ENCODE peak calls at places on chromosomes 6 and 20, in five cellular contexts. T is SJCRH30, E is left ventricle myocardium inferior, G is neural progenitor cell, W is PC-3. X is an unnamed sample.

GRCh38 chr6:30213999-30214982 is 1.1 kb upstream of the TRIM26 start:
- DNase-seq in E (peak; percentile 87), T (peak; percentile 68), W (peak; percentile 64), G (peak; percentile 81), X (peak; percentile 93)

GRCh38 chr20:64065973-64066341 is 3.0 kb downstream of the TCEA2 start:
- DNase-seq in W (peak; percentile 82), E (no peak), G (no peak), T (peak; percentile 55), X (no peak)

GRCh38 chr6:122184260-122184934 is 215.1 kb upstream of the HSF2 start:
- DNase-seq in W (peak; percentile 19), E (no peak), T (peak; percentile 5), G (peak; percentile 20), X (no peak)

GRCh38 chr20:20220137-20220536 is 147.8 kb upstream of the INSM1 start:
- DNase-seq in E (no peak), G (no peak), T (no peak), W (no peak), X (no peak)

GRCh38 chr6:55601120-55601519 is 22.1 kb upstream of the HMGCLL1 start:
- DNase-seq in G (no peak), T (no peak), E (no peak), W (no peak), X (no peak)

GRCh38 chr6:45474376-45474775 is 96.6 kb upstream of the SUPT3H start:
- DNase-seq in G (no peak), T (no peak), W (no peak), E (no peak), X (no peak)

GRCh38 chr6:90892271-90892670 is 305.4 kb upstream of the MAP3K7 start:
- DNase-seq in E (no peak), T (no peak), W (no peak), G (no peak), X (no peak)

GRCh38 chr6:21666788-21667681 is 73.5 kb downstream of the SOX4 start:
- DNase-seq in W (no peak), E (no peak), G (peak; percentile 87), T (peak; percentile 11), X (no peak)

GRCh38 chr6:139577124-139577800 is 202.8 kb upstream of the CITED2 start:
- DNase-seq in G (no peak), T (no peak), E (no peak), W (peak; percentile 16), X (no peak)

GRCh38 chr6:168865-169455 is 123.3 kb upstream of the DUSP22 start:
- DNase-seq in W (peak; percentile 81), T (peak; percentile 51), E (no peak), G (peak; percentile 49), X (no peak)

GRCh38 chr6:139764498-139764986 is 390.1 kb upstream of the CITED2 start:
- DNase-seq in W (peak; percentile 88), E (no peak), T (peak; percentile 94), G (no peak), X (no peak)

GRCh38 chr6:32092760-32093497 is 16.2 kb downstream of the TNXB start:
- DNase-seq in T (no peak), E (no peak), W (no peak), G (no peak), X (no peak)

GRCh38 chr20:62876826-62877728 is 15.5 kb upstream of the TCFL5 start:
- DNase-seq in E (peak; percentile 87), T (no peak), G (no peak), W (no peak), X (no peak)

GRCh38 chr6:112116215-112116614 is 28.8 kb downstream of the FAM229B start:
- DNase-seq in T (peak; percentile 37), W (no peak), E (no peak), G (no peak), X (no peak)

DNA sequence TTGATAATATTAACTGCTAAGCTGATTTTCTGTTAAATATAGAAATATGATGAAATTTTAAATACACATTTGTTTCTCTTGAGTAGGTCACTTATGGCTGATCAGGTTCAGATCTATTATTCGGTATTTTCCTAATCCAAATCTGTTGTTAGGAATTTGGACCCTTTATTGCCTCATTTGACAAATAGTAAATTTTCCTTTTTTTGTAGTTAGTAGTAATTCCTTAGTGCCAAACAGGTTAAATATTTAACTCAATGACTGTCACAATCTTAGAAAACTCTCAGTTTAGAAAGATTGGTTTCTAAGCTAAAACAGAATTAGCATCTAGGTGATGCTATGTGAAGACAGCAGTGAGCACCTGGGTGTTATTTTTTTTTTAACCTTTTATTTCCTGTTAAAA is 1598.9 kb downstream of the KHDRBS2 start:
- DNase-seq in T (no peak), E (no peak), G (no peak), W (no peak), X (no peak)
- H3K9me3 ChIP-seq in T (no peaks in the 10 kb centered on the region), E (peaks cover 24% of the 10 kb centered on the region), G (no peaks in the 10 kb centered on the region), W (no peaks in the 10 kb centered on the region), X (no peaks in the 10 kb centered on the region)

DNA sequence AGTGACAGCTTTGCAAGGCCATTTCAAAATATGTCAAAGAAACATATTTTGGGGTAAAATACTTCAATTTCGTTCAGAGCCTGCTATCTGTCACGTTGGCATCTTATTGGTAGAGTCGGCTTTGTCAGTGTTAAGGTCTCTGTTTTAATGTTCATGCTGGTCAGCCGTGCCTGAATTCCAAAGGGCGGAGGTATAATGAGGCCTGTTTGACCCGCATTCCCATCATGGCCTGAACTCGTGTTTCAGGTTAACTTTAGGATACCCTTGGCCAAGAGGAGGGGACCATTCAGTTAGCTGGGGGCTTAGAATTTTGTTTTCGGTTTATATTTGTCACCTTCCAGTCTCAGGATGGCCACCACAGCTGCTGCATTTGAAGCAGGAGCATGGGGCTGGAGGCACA is 236.4 kb downstream of the NFATC2 start:
- DNase-seq in T (no peak), G (no peak), E (no peak), W (no peak), X (no peak)
- H3K9me3 ChIP-seq in T (peaks cover 5% of the 10 kb centered on the region), G (no peaks in the 10 kb centered on the region), E (peaks cover 14% of the 10 kb centered on the region), W (no peaks in the 10 kb centered on the region), X (no peaks in the 10 kb centered on the region)

GRCh38 chr6:7832904-7833752 is 77.5 kb downstream of the TXNDC5 start:
- DNase-seq in T (no peak), E (no peak), G (no peak), W (no peak), X (no peak)

GRCh38 chr6:7827142-7827541 is 83.4 kb downstream of the TXNDC5 start:
- DNase-seq in E (no peak), T (no peak), W (peak; percentile 9), G (no peak), X (no peak)

GRCh38 chr6:7823552-7823951 is 87.0 kb downstream of the TXNDC5 start:
- DNase-seq in T (no peak), E (no peak), W (no peak), G (no peak), X (no peak)

GRCh38 chr6:7825986-7826385 is 84.6 kb downstream of the TXNDC5 start:
- DNase-seq in W (no peak), T (no peak), G (no peak), E (no peak), X (no peak)

DNA sequence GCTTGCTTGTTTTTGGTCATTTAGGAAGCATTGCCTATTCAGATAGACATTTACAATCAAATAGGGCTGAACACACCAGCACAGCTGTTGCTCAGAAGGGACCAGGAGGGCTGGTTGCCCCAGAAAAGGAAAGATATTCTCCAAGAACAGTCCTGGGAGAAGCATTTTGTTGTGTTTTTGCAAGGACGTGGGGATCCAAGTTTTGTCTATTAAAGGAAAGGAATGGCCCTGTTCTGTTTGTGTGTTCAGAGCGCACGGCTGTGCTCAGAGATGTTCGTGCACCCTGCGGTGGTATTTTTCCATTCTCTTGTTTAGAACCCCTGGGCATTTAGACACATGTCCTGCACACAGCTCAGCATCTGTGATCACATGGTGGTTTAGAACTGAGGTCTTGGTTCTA is 82.5 kb downstream of the TXNDC5 start:
- DNase-seq in E (no peak), G (no peak), T (no peak), W (no peak), X (no peak)
- H3K9me3 ChIP-seq in E (no peaks in the 10 kb centered on the region), G (no peaks in the 10 kb centered on the region), T (no peaks in the 10 kb centered on the region), W (no peaks in the 10 kb centered on the region), X (no peaks in the 10 kb centered on the region)

DNA sequence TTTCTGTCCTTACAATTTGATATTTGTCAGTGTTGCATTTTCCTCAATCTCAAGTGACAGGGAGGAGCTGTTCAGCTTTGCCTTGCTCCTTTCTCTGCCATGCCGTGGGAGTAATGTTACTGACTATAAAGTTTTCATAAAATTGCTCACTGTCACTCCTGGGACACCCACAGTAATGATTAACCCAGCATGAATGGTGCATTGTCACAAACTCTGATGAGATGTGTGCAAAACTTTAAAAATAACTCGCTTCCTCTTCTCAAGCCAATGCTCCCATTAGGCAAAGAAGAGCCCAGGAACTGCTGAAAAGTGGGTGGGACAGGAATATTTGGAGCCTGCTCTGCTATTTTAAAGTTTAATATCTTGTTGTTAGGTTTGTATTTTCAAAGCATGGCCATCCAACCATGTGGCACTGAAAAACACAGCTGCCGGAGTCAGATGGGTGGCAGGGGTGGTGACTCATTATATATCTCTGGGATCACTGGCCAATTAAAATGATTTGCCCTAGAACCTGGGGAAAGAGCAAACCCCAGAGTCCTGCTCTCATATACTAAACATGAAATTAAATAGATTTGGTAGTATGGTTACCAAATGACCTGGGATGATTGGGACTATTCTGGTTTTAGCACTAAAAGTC is 260.1 kb downstream of the BTBD3 start:
- DNase-seq in E (no peak), W (peak; percentile 56), G (no peak), T (no peak), X (no peak)
- H3K9me3 ChIP-seq in E (no peaks in the 10 kb centered on the region), W (no peaks in the 10 kb centered on the region), G (no peaks in the 10 kb centered on the region), T (no peaks in the 10 kb centered on the region), X (no peaks in the 10 kb centered on the region)

X was measured in lower lobe of right lung.